ENCODE peak calls at places on chromosome 22, in five cellular contexts. F is WERI-Rb-1, G is coronary artery, W is Panc1, Q is HCT116. J is an unnamed sample.

GRCh38 chr22:43088616-43088978 is 594 bp downstream of the TTLL1 start:
- DNase-seq in F (no peak), G (no peak), W (no peak), Q (no peak), J (no peak)

GRCh38 chr22:43200555-43200954 is 13.6 kb upstream of the TTLL12 start:
- DNase-seq in F (no peak), G (no peak), W (no peak), Q (no peak), J (peak; percentile 36)

GRCh38 chr22:34850010-34850409 is 215.9 kb upstream of the ISX start:
- DNase-seq in F (no peak), G (no peak), W (no peak), Q (no peak), J (no peak)

GRCh38 chr22:25112538-25113253 is 87.0 kb upstream of the CRYBB3 start:
- DNase-seq in F (no peak), G (no peak), W (no peak), Q (no peak), J (no peak)

GRCh38 chr22:25747245-25747944 is 5.4 kb downstream of the MYO18B start:
- DNase-seq in F (no peak), G (peak; percentile 94), W (no peak), Q (peak; percentile 45), J (peak; percentile 72)

GRCh38 chr22:40200795-40201194 is 23.1 kb downstream of the TNRC6B start:
- DNase-seq in F (no peak), G (peak; percentile 41), W (no peak), Q (no peak), J (no peak)

GRCh38 chr22:28899199-28899853 is 16.0 kb downstream of the ZNRF3 start:
- DNase-seq in F (no peak), G (no peak), W (no peak), Q (no peak), J (no peak)

GRCh38 chr22:44336962-44337657 is 24.4 kb upstream of the SHISAL1 start:
- DNase-seq in F (peak; percentile 51), G (no peak), W (no peak), Q (no peak), J (no peak)

GRCh38 chr22:48536691-48537591 is 1290.7 kb downstream of the BRD1 start:
- DNase-seq in F (no peak), G (no peak), W (no peak), Q (no peak), J (no peak)

GRCh38 chr22:17961443-17961729 is 63.0 kb downstream of the MICAL3 start:
- DNase-seq in F (no peak), G (no peak), W (no peak), Q (no peak), J (no peak)

GRCh38 chr22:43883012-43883661 is 8.7 kb downstream of the PNPLA5 start:
- DNase-seq in F (peak; percentile 88), G (no peak), W (peak; percentile 41), Q (peak; percentile 81), J (no peak)

GRCh38 chr22:39598017-39598965 is 27.7 kb downstream of the CACNA1I start:
- DNase-seq in F (no peak), G (no peak), W (no peak), Q (peak; percentile 57), J (no peak)

GRCh38 chr22:42883970-42884369 is 26.9 kb upstream of the ARFGAP3 start:
- DNase-seq in F (no peak), G (no peak), W (no peak), Q (no peak), J (no peak)

GRCh38 chr22:17486313-17486712 is 77.0 kb upstream of the SLC25A18 start:
- DNase-seq in F (no peak), G (no peak), W (no peak), Q (no peak), J (no peak)

GRCh38 chr22:32958021-32958420 is 100.2 kb downstream of the SYN3 start:
- DNase-seq in F (peak; percentile 16), G (no peak), W (no peak), Q (no peak), J (no peak)

GRCh38 chr22:25002241-25002985 is 49.9 kb downstream of the KIAA1671 start:
- DNase-seq in F (no peak), G (no peak), W (no peak), Q (no peak), J (no peak)

GRCh38 chr22:39593931-39594285 is 23.4 kb downstream of the CACNA1I start:
- DNase-seq in F (no peak), G (no peak), W (no peak), Q (no peak), J (no peak)

GRCh38 chr22:46849951-46850350 is 87.5 kb downstream of the TBC1D22A start:
- DNase-seq in F (no peak), G (no peak), W (no peak), Q (no peak), J (no peak)

GRCh38 chr22:39917091-39917703 is 16.3 kb downstream of the GRAP2 start:
- DNase-seq in F (peak; percentile 40), G (no peak), W (no peak), Q (no peak), J (no peak)

GRCh38 chr22:36422287-36423014 is 34.7 kb upstream of the MYH9 start:
- DNase-seq in F (no peak), G (no peak), W (no peak), Q (no peak), J (no peak)

GRCh38 chr22:36425977-36426523 is 38.3 kb upstream of the MYH9 start:
- DNase-seq in F (peak; percentile 65), G (no peak), W (no peak), Q (no peak), J (peak; percentile 78)

GRCh38 chr22:36423461-36424404 is 36.0 kb upstream of the MYH9 start:
- DNase-seq in F (no peak), G (no peak), W (no peak), Q (no peak), J (no peak)

GRCh38 chr22:36419912-36420882 is 32.4 kb upstream of the MYH9 start:
- DNase-seq in F (no peak), G (no peak), W (no peak), Q (no peak), J (no peak)

DNA sequence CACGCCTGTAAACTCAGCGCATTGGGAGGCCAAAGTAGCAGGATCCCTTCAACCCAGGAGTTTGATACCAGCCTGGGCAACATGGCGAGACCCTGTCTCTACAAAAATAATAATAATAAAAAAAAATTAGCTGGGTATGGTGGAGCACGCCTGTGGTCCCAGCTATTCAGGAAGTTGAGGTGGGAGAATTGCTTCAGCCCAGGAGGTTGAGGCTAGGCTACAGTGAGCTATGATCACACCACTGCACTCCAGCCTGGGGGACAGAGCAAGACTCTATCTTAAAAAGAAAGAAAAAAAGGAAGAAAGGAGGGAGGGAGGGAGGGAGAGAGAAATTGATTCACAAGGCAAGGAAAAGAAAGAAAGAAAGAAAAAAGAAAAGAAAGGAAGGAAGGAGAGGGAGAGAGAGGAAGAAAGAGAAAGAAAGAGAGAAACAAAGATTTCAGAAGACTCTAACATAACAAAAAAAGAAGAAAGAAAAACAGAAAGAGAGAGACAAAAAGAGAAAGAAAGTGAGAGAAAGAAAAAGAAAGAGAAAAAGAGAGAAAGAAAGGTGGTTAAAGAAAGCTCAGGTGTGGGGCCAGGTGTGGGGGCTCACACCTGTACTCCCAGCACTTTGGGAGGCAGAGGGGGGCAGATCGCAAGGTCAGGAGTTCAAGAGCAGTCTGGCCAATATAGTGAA is 37.3 kb upstream of the MYH9 start:
- DNase-seq in F (no peak), G (no peak), W (no peak), Q (no peak), J (no peak)
- H3K27ac ChIP-seq in F (no peak overlapping the region), G (no peak overlapping the region), W (no peak overlapping the region), Q (no peak overlapping the region), J (no peak overlapping the region)

DNA sequence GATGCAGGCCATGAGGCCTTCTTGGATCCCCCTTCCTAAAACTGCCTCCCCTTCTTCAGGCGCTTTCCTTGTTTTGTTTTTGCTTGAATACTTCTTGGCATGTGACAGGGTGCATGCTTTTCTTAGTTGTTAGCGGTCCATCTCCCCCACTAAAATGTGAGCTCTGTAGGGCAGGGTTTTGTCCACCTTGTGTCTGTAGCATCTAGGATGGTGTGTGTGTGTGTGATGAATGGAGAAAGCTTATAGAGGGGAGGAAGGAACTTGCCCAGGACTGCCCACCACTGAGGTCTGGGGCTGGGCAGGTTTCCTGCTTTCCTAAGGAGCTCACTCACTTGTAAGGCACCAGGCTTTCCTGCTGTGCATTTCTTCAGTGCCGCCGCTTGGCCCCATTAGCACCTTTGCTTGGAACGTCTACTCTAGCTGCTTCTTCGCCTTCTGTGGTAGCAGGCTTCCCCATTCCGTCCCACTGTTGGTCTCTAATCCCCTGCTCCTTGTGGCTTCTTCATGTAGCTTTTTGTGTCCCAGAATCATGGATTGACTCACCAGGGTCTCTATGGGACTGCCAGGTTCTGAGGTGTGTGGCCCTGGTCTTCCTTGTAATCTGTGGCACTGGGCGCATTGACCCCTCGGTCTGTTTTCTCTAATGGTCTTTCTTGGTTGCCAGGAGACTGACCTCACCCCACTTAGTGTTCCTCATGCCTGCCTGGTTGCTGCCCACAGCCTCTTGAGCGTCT is 3.3 kb downstream of the DGCR8 start:
- DNase-seq in F (no peak), G (no peak), W (no peak), Q (no peak), J (no peak)
- H3K4me3 ChIP-seq in F (no peak overlapping the region), G (no peak overlapping the region), W (no peak overlapping the region), Q (no peak overlapping the region), J (no peak overlapping the region)

GRCh38 chr22:41567452-41567768 is 6.6 kb downstream of the CSDC2 start:
- DNase-seq in F (no peak), G (no peak), W (no peak), Q (no peak), J (no peak)

GRCh38 chr22:41562461-41562860 is 1.7 kb downstream of the CSDC2 start:
- DNase-seq in F (peak; percentile 32), G (no peak), W (no peak), Q (no peak), J (no peak)

GRCh38 chr22:41563051-41563711 is 2.4 kb downstream of the CSDC2 start:
- DNase-seq in F (peak; percentile 83), G (peak; percentile 85), W (no peak), Q (no peak), J (no peak)

GRCh38 chr22:41564563-41564962 is 3.8 kb downstream of the CSDC2 start:
- DNase-seq in F (no peak), G (no peak), W (no peak), Q (no peak), J (no peak)

GRCh38 chr22:41565403-41566054 is 4.7 kb downstream of the CSDC2 start:
- DNase-seq in F (no peak), G (no peak), W (no peak), Q (peak; percentile 61), J (peak; percentile 73)
- H3K27ac ChIP-seq in F (no peak overlapping the region), G (peak overlapping the region; percentile 91), W (peak overlapping the region; percentile 8), Q (peak overlapping the region; percentile 65), J (peak overlapping the region; percentile 66)

DNA sequence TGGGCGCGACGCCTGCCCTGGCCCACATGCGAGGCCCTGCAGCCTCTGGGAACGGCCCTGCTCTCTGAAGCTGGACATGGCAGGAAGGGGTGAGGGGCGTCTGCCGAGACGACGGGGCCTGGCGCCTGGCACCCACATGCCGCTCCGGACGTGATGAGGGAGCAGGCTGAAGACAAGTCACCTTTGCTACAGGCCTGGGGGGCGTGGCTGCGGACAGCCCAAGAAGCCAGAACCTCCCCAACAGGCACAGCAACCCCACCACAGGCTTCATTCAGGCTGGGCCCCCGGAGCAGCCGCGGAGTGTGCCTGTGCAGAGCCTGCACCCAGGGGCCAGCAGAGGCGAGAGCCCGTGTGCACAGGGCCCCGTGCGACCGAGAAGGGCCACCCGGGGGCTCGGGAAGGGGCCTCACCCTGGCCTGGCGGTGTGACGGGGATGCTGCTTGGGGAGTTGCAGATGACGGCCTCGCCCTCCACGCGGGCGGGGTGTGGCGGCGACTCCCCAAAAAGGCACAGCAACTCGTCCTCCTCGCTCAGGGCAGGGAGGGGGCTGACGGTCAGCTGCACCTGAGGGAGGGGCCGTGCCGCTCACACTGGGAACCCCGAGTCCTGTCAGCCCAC is 16.6 kb upstream of the MAPK11 start:
- DNase-seq in F (no peak), G (no peak), W (no peak), Q (no peak), J (no peak)
- H3K4me3 ChIP-seq in F (no peak overlapping the region), G (no peak overlapping the region), W (no peak overlapping the region), Q (no peak overlapping the region), J (no peak overlapping the region)